ENCODE peak calls at places on chromosomes 6 and 20, in six cellular contexts. L is upper lobe of left lung, U is GM12878, I is heart left ventricle, A is psoas muscle, F is neuronal stem cell. T is an unnamed sample. For H3K4me1 and H3K9me3, the result is how much of the 10 kb centered on the place peaks cover.

GRCh38 chr6:14260839-14261238 is 143.3 kb downstream of the CD83 start:
- DNase-seq in F (no peak), A (no peak), L (no peak), I (no peak), U (no peak), T (no peak)

GRCh38 chr6:17768881-17769280 is 62.2 kb upstream of the NUP153 start:
- DNase-seq in L (no peak), F (no peak), A (no peak), I (no peak), U (no peak), T (no peak)

GRCh38 chr20:4116091-4116490 is 100.7 kb upstream of the RNF24 start:
- DNase-seq in U (no peak), F (no peak), A (no peak), L (no peak), I (no peak), T (no peak)

GRCh38 chr6:5142915-5143314 is 57.8 kb downstream of the PPP1R3G start:
- DNase-seq in A (no peak), F (no peak), L (no peak), I (no peak), U (no peak), T (no peak)

GRCh38 chr20:63007472-63007721 is 633 bp upstream of the BHLHE23 start:
- DNase-seq in U (no peak), I (no peak), F (no peak), L (no peak), A (no peak), T (no peak)

GRCh38 chr6:50699086-50699886 is 14.0 kb upstream of the TFAP2D start:
- DNase-seq in U (no peak), I (no peak), L (no peak), A (no peak), F (no peak), T (no peak)

GRCh38 chr6:38610050-38610619 is 29.6 kb downstream of the BTBD9 start:
- DNase-seq in F (no peak), U (no peak), A (no peak), I (no peak), L (no peak), T (no peak)

GRCh38 chr6:30518505-30518850 is 29.2 kb downstream of the HLA-E start:
- DNase-seq in U (no peak), I (no peak), A (no peak), F (no peak), L (no peak), T (no peak)

GRCh38 chr6:113082691-113083090 is 735.6 kb downstream of the RFPL4B start:
- DNase-seq in A (no peak), L (no peak), F (no peak), I (no peak), U (no peak), T (no peak)

GRCh38 chr6:88725111-88725711 is 238.2 kb downstream of the RNGTT start:
- DNase-seq in L (no peak), I (peak), F (no peak), A (peak), U (peak), T (no peak)

GRCh38 chr6:107046316-107046715 is 18.3 kb downstream of the MTRES1 start:
- DNase-seq in U (no peak), I (no peak), L (no peak), A (no peak), F (peak), T (no peak)

GRCh38 chr20:8322654-8323053 is 190.6 kb downstream of the PLCB1 start:
- DNase-seq in U (no peak), L (no peak), F (no peak), A (no peak), I (no peak), T (no peak)

GRCh38 chr20:59195316-59195993 is 31.8 kb downstream of the ZNF831 start:
- DNase-seq in U (no peak), F (no peak), I (no peak), L (no peak), A (no peak), T (no peak)

GRCh38 chr6:153047386-153047785 is 44.9 kb upstream of the MTRF1L start:
- DNase-seq in L (no peak), F (no peak), I (no peak), U (no peak), A (no peak), T (no peak)

GRCh38 chr6:141057761-141058160 is 1075.0 kb upstream of the GJE1 start:
- DNase-seq in F (no peak), A (no peak), I (no peak), L (no peak), U (no peak), T (no peak)

GRCh38 chr20:40931348-40932044 is 97.1 kb upstream of the TOP1 start:
- DNase-seq in F (no peak), L (no peak), A (no peak), U (no peak), I (no peak), T (no peak)

GRCh38 chr6:63963756-63964315 is 328.2 kb downstream of the PHF3 start:
- DNase-seq in L (no peak), F (no peak), U (no peak), A (no peak), I (no peak), T (no peak)

GRCh38 chr6:129022011-129022553 is 139.1 kb downstream of the LAMA2 start:
- DNase-seq in I (no peak), A (no peak), U (no peak), F (no peak), L (no peak), T (no peak)

GRCh38 chr6:118171852-118172251 is 264.8 kb downstream of the SLC35F1 start:
- DNase-seq in U (no peak), L (no peak), I (no peak), F (no peak), A (no peak), T (no peak)

GRCh38 chr20:2330090-2330695 is 34.4 kb downstream of the TGM3 start:
- DNase-seq in I (no peak), U (no peak), L (no peak), A (no peak), F (no peak), T (no peak)

GRCh38 chr6:38176797-38177751 is 357.5 kb downstream of the ZFAND3 start:
- DNase-seq in U (no peak), I (peak), A (no peak), L (no peak), F (no peak), T (no peak)

GRCh38 chr6:163263998-163264661 is 150.4 kb upstream of the QKI start:
- DNase-seq in U (no peak), A (peak), L (peak), F (no peak), I (no peak), T (no peak)

GRCh38 chr6:111739257-111739696 is 133.6 kb upstream of the TRAF3IP2 start:
- DNase-seq in F (no peak), L (no peak), A (no peak), U (no peak), I (no peak), T (no peak)

GRCh38 chr20:35264755-35265154 is 13.2 kb downstream of the MMP24OS start:
- DNase-seq in L (peak), U (no peak), I (no peak), A (no peak), F (no peak), T (no peak)

GRCh38 chr6:109526905-109527628 is 44.0 kb upstream of the ZBTB24 start:
- DNase-seq in A (no peak), F (peak), I (peak), U (peak), L (peak), T (no peak)

GRCh38 chr6:116969211-116969863 is 92.3 kb downstream of the RFX6 start:
- DNase-seq in I (peak), A (no peak), F (peak), L (no peak), U (no peak), T (no peak)

GRCh38 chr20:53399592-53400335 is 193.9 kb downstream of the ZNF217 start:
- DNase-seq in I (no peak), U (no peak), A (no peak), L (peak), F (no peak), T (no peak)

GRCh38 chr20:50342638-50343102 is 152.0 kb downstream of the CEBPB start:
- DNase-seq in A (no peak), I (no peak), U (no peak), F (no peak), L (no peak), T (no peak)

GRCh38 chr6:98880486-98880885 is 46.1 kb downstream of the POU3F2 start:
- DNase-seq in A (no peak), I (no peak), F (no peak), U (peak), L (no peak), T (no peak)

GRCh38 chr6:105553174-105553573 is 150.3 kb upstream of the PREP start:
- DNase-seq in U (no peak), I (no peak), F (no peak), L (no peak), A (no peak), T (no peak)

GRCh38 chr6:70686548-70687133 is 19.0 kb downstream of the SMAP1 start:
- DNase-seq in A (no peak), F (no peak), L (no peak), U (no peak), I (no peak), T (peak)

GRCh38 chr20:44738779-44739477 is 6.7 kb upstream of the KCNK15 start:
- DNase-seq in A (peak), L (peak), F (peak), U (peak), I (peak), T (peak)

GRCh38 chr6:16805190-16805860 is 44.1 kb upstream of the ATXN1 start:
- DNase-seq in F (no peak), I (no peak), A (no peak), U (no peak), L (no peak), T (no peak)

GRCh38 chr6:2971420-2972218 is at the start of gene SERPINB6:
- DNase-seq in U (no peak), F (no peak), I (peak), A (peak), L (peak), T (peak)
- H3K4me1 ChIP-seq in U (under half), F (under half), I (under half), A (under half), L (under half), T (under half)

GRCh38 chr6:164477790-164478189 is 831.6 kb downstream of the C6orf118 start:
- DNase-seq in A (no peak), I (no peak), L (no peak), F (no peak), U (no peak), T (no peak)

GRCh38 chr6:164478426-164478825 is 831.0 kb downstream of the C6orf118 start:
- DNase-seq in F (no peak), U (no peak), L (no peak), A (no peak), I (no peak), T (no peak)

GRCh38 chr6:164477126-164477525 is 832.3 kb downstream of the C6orf118 start:
- DNase-seq in I (no peak), A (no peak), L (no peak), U (no peak), F (no peak), T (no peak)
- H3K9me3 ChIP-seq in I (under half), A (under half), L (under half), U (under half), F (under half), T (under half)

GRCh38 chr6:154736613-154737259 is 3.5 kb downstream of the SCAF8 start:
- DNase-seq in U (no peak), F (no peak), A (no peak), L (no peak), I (no peak), T (no peak)

GRCh38 chr6:154740658-154741057 is 7.4 kb downstream of the SCAF8 start:
- DNase-seq in U (no peak), A (no peak), F (no peak), L (no peak), I (no peak), T (no peak)

GRCh38 chr6:154733610-154734379 is 579 bp downstream of the SCAF8 start:
- DNase-seq in F (peak), A (peak), U (peak), I (peak), L (peak), T (peak)

GRCh38 chr6:154737424-154737823 is 4.2 kb downstream of the SCAF8 start:
- DNase-seq in U (no peak), L (no peak), A (no peak), I (no peak), F (no peak), T (no peak)

DNA sequence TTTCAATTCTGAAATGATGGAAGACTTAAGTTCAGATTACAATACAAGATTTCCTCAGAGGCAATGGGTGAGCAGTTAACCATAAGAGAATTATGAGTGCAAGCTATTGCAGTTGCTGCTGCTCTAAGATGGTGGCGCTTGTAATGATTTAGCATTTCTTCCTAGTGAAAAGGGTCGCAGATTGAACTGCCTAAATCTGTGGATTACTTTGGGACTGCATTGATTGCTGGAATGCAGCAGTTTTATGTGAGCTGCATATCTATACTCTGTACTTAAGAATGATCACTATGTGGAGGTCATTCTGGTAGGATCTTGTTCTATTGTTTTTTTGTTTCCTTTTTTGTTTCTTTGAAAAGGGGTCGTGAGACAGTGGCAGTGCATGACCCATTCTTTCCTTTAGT is 5.3 kb downstream of the SCAF8 start:
- DNase-seq in F (peak), I (no peak), L (no peak), A (no peak), U (no peak), T (no peak)
- H3K4me1 ChIP-seq in F (under half), I (half or more), L (half or more), A (half or more), U (under half), T (under half)

GRCh38 chr6:75853796-75854195 is 104.8 kb downstream of the MYO6 start:
- DNase-seq in A (no peak), I (no peak), L (no peak), F (no peak), U (no peak), T (no peak)
- H3K9me3 ChIP-seq in A (under half), I (under half), L (under half), F (under half), U (under half), T (under half)

DNA sequence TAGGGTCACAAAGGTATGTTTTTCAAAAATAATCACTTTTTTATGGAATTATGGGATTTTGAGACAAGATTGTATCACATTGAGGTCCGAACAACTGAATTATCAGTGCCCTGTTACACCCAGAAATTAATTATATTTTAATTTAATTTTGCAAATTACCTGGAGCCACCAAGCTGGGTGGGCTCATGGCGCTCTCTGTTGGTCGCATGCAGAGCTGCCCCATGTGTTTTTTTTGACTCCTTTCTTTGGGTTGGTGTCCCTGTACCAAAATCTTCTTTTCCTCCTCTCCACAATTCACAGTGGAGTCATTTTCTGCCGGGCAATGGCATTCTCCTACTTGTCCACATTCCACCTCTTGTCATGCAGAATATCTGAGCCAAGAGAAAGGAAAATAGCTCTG is 38.9 kb upstream of the FRMD1 start:
- DNase-seq in A (no peak), U (no peak), F (no peak), L (peak), I (no peak), T (no peak)
- H3K4me1 ChIP-seq in A (under half), U (under half), F (under half), L (under half), I (under half), T (under half)

DNA sequence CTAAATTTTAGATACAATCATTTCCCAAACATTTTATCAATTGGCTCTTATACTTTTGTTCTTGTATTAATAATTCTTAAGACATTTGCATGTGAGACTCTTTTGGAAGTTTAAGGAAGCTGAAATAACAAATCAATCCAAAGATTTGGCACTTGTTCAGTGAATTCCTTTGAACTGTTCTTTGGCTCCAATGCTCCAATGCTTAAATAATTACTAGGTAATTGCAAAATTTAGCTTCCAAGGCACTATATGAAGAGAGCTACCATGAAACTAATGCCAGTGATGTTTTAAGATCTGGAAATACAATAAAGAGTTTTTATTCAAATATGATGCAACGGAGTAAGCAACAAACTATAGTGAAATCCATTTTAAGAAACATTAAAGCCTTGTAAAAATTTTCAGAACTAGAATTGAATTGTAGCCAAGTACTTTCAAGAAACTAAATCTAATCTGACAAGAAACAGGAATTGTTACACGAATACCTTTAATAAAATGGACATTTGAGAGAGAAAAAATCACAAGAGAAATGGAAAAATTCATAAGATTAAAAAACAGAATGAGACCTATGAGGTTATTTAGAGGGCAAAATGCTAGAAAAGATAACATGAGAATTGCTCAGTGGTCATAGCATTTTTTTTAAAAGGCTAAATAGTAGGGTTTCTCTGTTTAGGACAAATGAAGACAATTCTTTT is 43.6 kb upstream of the SMLR1 start:
- DNase-seq in U (no peak), I (no peak), L (no peak), A (no peak), F (no peak), T (no peak)
- H3K9me3 ChIP-seq in U (under half), I (under half), L (under half), A (under half), F (under half), T (under half)

DNA sequence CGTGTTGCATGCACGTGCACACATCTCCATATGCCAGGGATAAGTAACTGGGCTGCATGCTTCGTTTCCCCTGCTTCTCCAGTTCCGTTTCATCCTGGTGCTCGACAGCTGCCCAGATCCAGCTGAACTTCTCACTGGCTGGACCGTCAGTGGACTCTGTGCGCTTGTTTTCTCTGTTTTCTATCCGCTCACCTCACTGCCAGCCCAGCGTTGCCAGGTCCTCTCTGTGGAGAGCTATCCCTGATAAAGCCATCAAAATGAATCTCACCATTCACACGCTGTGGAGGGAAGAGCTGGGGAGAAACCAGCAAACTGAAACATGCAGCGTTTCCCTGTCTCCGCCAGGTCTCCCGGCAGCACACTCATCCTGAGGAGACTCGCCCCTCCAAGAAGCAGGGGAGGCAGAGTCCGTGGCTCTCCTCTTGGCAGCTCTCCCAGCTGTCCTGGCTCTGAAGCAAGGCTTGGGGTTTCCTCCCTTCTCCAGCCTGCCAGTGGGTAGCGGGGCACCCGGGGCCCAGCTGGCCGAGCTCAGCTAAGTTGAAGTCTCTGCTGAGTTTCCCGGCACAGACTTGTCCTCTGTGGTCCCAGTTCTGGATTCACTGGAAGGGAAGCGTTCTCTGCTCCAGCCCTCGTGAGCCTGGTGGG is 160.9 kb downstream of the DTNBP1 start:
- DNase-seq in L (no peak), U (no peak), F (no peak), I (no peak), A (no peak), T (no peak)
- H3K4me1 ChIP-seq in L (under half), U (under half), F (under half), I (under half), A (under half), T (under half)

GRCh38 chr20:46501961-46502360 is 11.4 kb downstream of the ZNF334 start:
- DNase-seq in A (no peak), L (no peak), U (no peak), I (no peak), F (no peak), T (no peak)
- H3K9me3 ChIP-seq in A (under half), L (under half), U (under half), I (half or more), F (under half), T (under half)

GRCh38 chr6:158812611-158813010 is 6.6 kb downstream of the EZR start:
- DNase-seq in I (no peak), U (no peak), L (peak), A (no peak), F (no peak), T (no peak)
- H3K4me1 ChIP-seq in I (under half), U (half or more), L (half or more), A (under half), F (under half), T (half or more)

GRCh38 chr6:72217626-72218025 is 331.3 kb downstream of the RIMS1 start:
- DNase-seq in F (no peak), I (no peak), U (no peak), A (no peak), L (no peak), T (no peak)
- H3K9me3 ChIP-seq in F (under half), I (under half), U (under half), A (under half), L (under half), T (under half)